ENCODE peak calls at places on chromosomes 5 and 9, in six cellular contexts. One of them, this sample, is unnamed.

GRCh38 chr5:102262688-102263087 is 33.4 kb downstream of the SLCO4C1 start:
- DNase-seq in MV-4-11: no peak
- DNase-seq in stimulated activated naive CD8-positive, alpha-beta T cell treated with anti-CD3 and anti-CD28 coated beads, Interleukin-15, Interleukin-2, amounts not matched to agents 100 U/mL and 50 U/mL, for 24 hours: no peak
- DNase-seq in stimulated activated CD8-positive, alpha-beta memory T cell treated with anti-CD3 and anti-CD28 coated beads, Interleukin-15, amount 100 ng/mL, for 24 hours: no peak
- DNase-seq in activated CD4-positive, CD25-positive, alpha-beta regulatory T cell: no peak
- DNase-seq in K562: no peak
- DNase-seq in this sample: no peak

GRCh38 chr5:25754895-25755294 is 1110.1 kb upstream of the CDH10 start:
- DNase-seq in MV-4-11: no peak
- DNase-seq in activated CD4-positive, CD25-positive, alpha-beta regulatory T cell: no peak
- DNase-seq in K562: peak
- DNase-seq in stimulated activated CD8-positive, alpha-beta memory T cell treated with anti-CD3 and anti-CD28 coated beads, Interleukin-15, amount 100 ng/mL, for 24 hours: no peak
- DNase-seq in stimulated activated naive CD8-positive, alpha-beta T cell treated with anti-CD3 and anti-CD28 coated beads, Interleukin-15, Interleukin-2, amounts not matched to agents 100 U/mL and 50 U/mL, for 24 hours: no peak
- DNase-seq in this sample: no peak

GRCh38 chr9:128169925-128170324 is 9.9 kb downstream of the BBLN start:
- DNase-seq in K562: no peak
- DNase-seq in stimulated activated CD8-positive, alpha-beta memory T cell treated with anti-CD3 and anti-CD28 coated beads, Interleukin-15, amount 100 ng/mL, for 24 hours: no peak
- DNase-seq in activated CD4-positive, CD25-positive, alpha-beta regulatory T cell: no peak
- DNase-seq in stimulated activated naive CD8-positive, alpha-beta T cell treated with anti-CD3 and anti-CD28 coated beads, Interleukin-15, Interleukin-2, amounts not matched to agents 100 U/mL and 50 U/mL, for 24 hours: no peak
- DNase-seq in MV-4-11: no peak
- DNase-seq in this sample: no peak

GRCh38 chr5:7857918-7858632 is 7.1 kb upstream of the CFAP90 start:
- DNase-seq in activated CD4-positive, CD25-positive, alpha-beta regulatory T cell: no peak
- DNase-seq in stimulated activated naive CD8-positive, alpha-beta T cell treated with anti-CD3 and anti-CD28 coated beads, Interleukin-15, Interleukin-2, amounts not matched to agents 100 U/mL and 50 U/mL, for 24 hours: no peak
- DNase-seq in MV-4-11: no peak
- DNase-seq in stimulated activated CD8-positive, alpha-beta memory T cell treated with anti-CD3 and anti-CD28 coated beads, Interleukin-15, amount 100 ng/mL, for 24 hours: no peak
- DNase-seq in K562: peak
- DNase-seq in this sample: no peak

GRCh38 chr5:110055301-110055700 is 365.6 kb downstream of the MAN2A1 start:
- DNase-seq in stimulated activated CD8-positive, alpha-beta memory T cell treated with anti-CD3 and anti-CD28 coated beads, Interleukin-15, amount 100 ng/mL, for 24 hours: no peak
- DNase-seq in K562: no peak
- DNase-seq in activated CD4-positive, CD25-positive, alpha-beta regulatory T cell: no peak
- DNase-seq in MV-4-11: peak
- DNase-seq in stimulated activated naive CD8-positive, alpha-beta T cell treated with anti-CD3 and anti-CD28 coated beads, Interleukin-15, Interleukin-2, amounts not matched to agents 100 U/mL and 50 U/mL, for 24 hours: no peak
- DNase-seq in this sample: no peak

GRCh38 chr9:88949961-88950340 is 41.3 kb upstream of the S1PR3 start:
- DNase-seq in K562: no peak
- DNase-seq in stimulated activated naive CD8-positive, alpha-beta T cell treated with anti-CD3 and anti-CD28 coated beads, Interleukin-15, Interleukin-2, amounts not matched to agents 100 U/mL and 50 U/mL, for 24 hours: peak
- DNase-seq in stimulated activated CD8-positive, alpha-beta memory T cell treated with anti-CD3 and anti-CD28 coated beads, Interleukin-15, amount 100 ng/mL, for 24 hours: no peak
- DNase-seq in MV-4-11: no peak
- DNase-seq in activated CD4-positive, CD25-positive, alpha-beta regulatory T cell: no peak
- DNase-seq in this sample: no peak

GRCh38 chr5:124343021-124343420 is 403.4 kb downstream of the ZNF608 start:
- DNase-seq in K562: no peak
- DNase-seq in activated CD4-positive, CD25-positive, alpha-beta regulatory T cell: no peak
- DNase-seq in stimulated activated CD8-positive, alpha-beta memory T cell treated with anti-CD3 and anti-CD28 coated beads, Interleukin-15, amount 100 ng/mL, for 24 hours: no peak
- DNase-seq in MV-4-11: no peak
- DNase-seq in stimulated activated naive CD8-positive, alpha-beta T cell treated with anti-CD3 and anti-CD28 coated beads, Interleukin-15, Interleukin-2, amounts not matched to agents 100 U/mL and 50 U/mL, for 24 hours: no peak
- DNase-seq in this sample: no peak

GRCh38 chr9:137538058-137538457 is 12.1 kb downstream of the PNPLA7 start:
- DNase-seq in stimulated activated naive CD8-positive, alpha-beta T cell treated with anti-CD3 and anti-CD28 coated beads, Interleukin-15, Interleukin-2, amounts not matched to agents 100 U/mL and 50 U/mL, for 24 hours: no peak
- DNase-seq in MV-4-11: no peak
- DNase-seq in stimulated activated CD8-positive, alpha-beta memory T cell treated with anti-CD3 and anti-CD28 coated beads, Interleukin-15, amount 100 ng/mL, for 24 hours: no peak
- DNase-seq in K562: no peak
- DNase-seq in activated CD4-positive, CD25-positive, alpha-beta regulatory T cell: no peak
- DNase-seq in this sample: no peak

GRCh38 chr9:121359358-121360294 is 10.4 kb downstream of the STOM start:
- DNase-seq in K562: no peak
- DNase-seq in MV-4-11: peak
- DNase-seq in stimulated activated CD8-positive, alpha-beta memory T cell treated with anti-CD3 and anti-CD28 coated beads, Interleukin-15, amount 100 ng/mL, for 24 hours: no peak
- DNase-seq in stimulated activated naive CD8-positive, alpha-beta T cell treated with anti-CD3 and anti-CD28 coated beads, Interleukin-15, Interleukin-2, amounts not matched to agents 100 U/mL and 50 U/mL, for 24 hours: no peak
- DNase-seq in activated CD4-positive, CD25-positive, alpha-beta regulatory T cell: no peak
- DNase-seq in this sample: no peak

GRCh38 chr5:66306105-66306843 is 162.2 kb downstream of the SREK1 start:
- DNase-seq in K562: peak
- DNase-seq in MV-4-11: peak
- DNase-seq in stimulated activated CD8-positive, alpha-beta memory T cell treated with anti-CD3 and anti-CD28 coated beads, Interleukin-15, amount 100 ng/mL, for 24 hours: no peak
- DNase-seq in stimulated activated naive CD8-positive, alpha-beta T cell treated with anti-CD3 and anti-CD28 coated beads, Interleukin-15, Interleukin-2, amounts not matched to agents 100 U/mL and 50 U/mL, for 24 hours: peak
- DNase-seq in activated CD4-positive, CD25-positive, alpha-beta regulatory T cell: no peak
- DNase-seq in this sample: no peak

GRCh38 chr5:179734536-179735164 is 2.0 kb downstream of the MAML1 start:
- DNase-seq in K562: peak
- DNase-seq in stimulated activated CD8-positive, alpha-beta memory T cell treated with anti-CD3 and anti-CD28 coated beads, Interleukin-15, amount 100 ng/mL, for 24 hours: no peak
- DNase-seq in MV-4-11: no peak
- DNase-seq in activated CD4-positive, CD25-positive, alpha-beta regulatory T cell: no peak
- DNase-seq in stimulated activated naive CD8-positive, alpha-beta T cell treated with anti-CD3 and anti-CD28 coated beads, Interleukin-15, Interleukin-2, amounts not matched to agents 100 U/mL and 50 U/mL, for 24 hours: no peak
- DNase-seq in this sample: no peak

GRCh38 chr5:113162208-113162607 is 185.6 kb downstream of the DCP2 start:
- DNase-seq in stimulated activated CD8-positive, alpha-beta memory T cell treated with anti-CD3 and anti-CD28 coated beads, Interleukin-15, amount 100 ng/mL, for 24 hours: no peak
- DNase-seq in stimulated activated naive CD8-positive, alpha-beta T cell treated with anti-CD3 and anti-CD28 coated beads, Interleukin-15, Interleukin-2, amounts not matched to agents 100 U/mL and 50 U/mL, for 24 hours: no peak
- DNase-seq in activated CD4-positive, CD25-positive, alpha-beta regulatory T cell: no peak
- DNase-seq in K562: no peak
- DNase-seq in MV-4-11: no peak
- DNase-seq in this sample: no peak